ENCODE peak calls at places on chromosomes 16 and 17, in five cellular contexts. One of them, this sample, is unnamed.

GRCh38 chr16:1336619-1337018 is 3.2 kb downstream of the BAIAP3 start:
- DNase-seq in cardiac fibroblast: no peak
- DNase-seq in GM12865: no peak
- DNase-seq in neural crest cell: no peak
- DNase-seq in heart left ventricle: no peak
- DNase-seq in this sample: no peak

GRCh38 chr16:84594725-84595038 is 23.2 kb downstream of the COTL1 start:
- DNase-seq in cardiac fibroblast: no peak
- DNase-seq in neural crest cell: no peak
- DNase-seq in GM12865: no peak
- DNase-seq in heart left ventricle: no peak
- DNase-seq in this sample: no peak

GRCh38 chr17:46175891-46176290 is 17.3 kb downstream of the KANSL1 start:
- DNase-seq in cardiac fibroblast: no peak
- DNase-seq in neural crest cell: no peak
- DNase-seq in heart left ventricle: no peak
- DNase-seq in GM12865: no peak
- DNase-seq in this sample: no peak

GRCh38 chr17:21542070-21542469 is 150.3 kb upstream of the KCNJ18 start:
- DNase-seq in neural crest cell: no peak
- DNase-seq in GM12865: no peak
- DNase-seq in cardiac fibroblast: no peak
- DNase-seq in heart left ventricle: no peak
- DNase-seq in this sample: no peak

GRCh38 chr16:27432600-27432957 is 30.6 kb downstream of the IL21R start:
- DNase-seq in GM12865: no peak
- DNase-seq in heart left ventricle: no peak
- DNase-seq in neural crest cell: no peak
- DNase-seq in cardiac fibroblast: peak; percentile 51
- DNase-seq in this sample: peak; percentile 6

GRCh38 chr17:16343569-16343968 is 9.7 kb downstream of the CENPV start:
- DNase-seq in heart left ventricle: no peak
- DNase-seq in GM12865: no peak
- DNase-seq in cardiac fibroblast: no peak
- DNase-seq in neural crest cell: no peak
- DNase-seq in this sample: no peak

GRCh38 chr17:4708436-4708835 is 2.0 kb upstream of the ARRB2 start:
- DNase-seq in cardiac fibroblast: no peak
- DNase-seq in neural crest cell: no peak
- DNase-seq in heart left ventricle: no peak
- DNase-seq in GM12865: peak; percentile 42
- DNase-seq in this sample: no peak

GRCh38 chr17:51890710-51891109 is 267.8 kb downstream of the CA10 start:
- DNase-seq in neural crest cell: no peak
- DNase-seq in heart left ventricle: no peak
- DNase-seq in GM12865: no peak
- DNase-seq in cardiac fibroblast: no peak
- DNase-seq in this sample: no peak

GRCh38 chr17:72953621-72954020 is 138.9 kb downstream of the SLC39A11 start:
- DNase-seq in GM12865: no peak
- DNase-seq in heart left ventricle: no peak
- DNase-seq in neural crest cell: no peak
- DNase-seq in cardiac fibroblast: no peak
- DNase-seq in this sample: no peak

GRCh38 chr17:15409721-15410247 is 57.6 kb downstream of the CDRT4 start:
- DNase-seq in GM12865: no peak
- DNase-seq in cardiac fibroblast: peak; percentile 96
- DNase-seq in heart left ventricle: peak; percentile 60
- DNase-seq in neural crest cell: no peak
- DNase-seq in this sample: no peak

GRCh38 chr17:35809855-35810461 is 674 bp downstream of the TAF15 start:
- DNase-seq in heart left ventricle: no peak
- DNase-seq in GM12865: no peak
- DNase-seq in neural crest cell: no peak
- DNase-seq in cardiac fibroblast: peak; percentile 30
- DNase-seq in this sample: no peak

GRCh38 chr16:89993971-89994370 is 25.3 kb downstream of the DBNDD1 start:
- DNase-seq in neural crest cell: no peak
- DNase-seq in heart left ventricle: no peak
- DNase-seq in GM12865: no peak
- DNase-seq in cardiac fibroblast: no peak
- DNase-seq in this sample: no peak
- TF ChIP-seq CTCF in neural crest cell: no peak
- TF ChIP-seq CTCF in heart left ventricle: no peak
- TF ChIP-seq CTCF in GM12865: no peak
- TF ChIP-seq CTCF in cardiac fibroblast: no peak
- TF ChIP-seq CTCF in this sample: no peak

GRCh38 chr17:42623732-42624596 is 14.5 kb downstream of the TUBG1 start:
- DNase-seq in GM12865: no peak
- DNase-seq in cardiac fibroblast: peak; percentile 42
- DNase-seq in heart left ventricle: no peak
- DNase-seq in neural crest cell: no peak
- DNase-seq in this sample: no peak

GRCh38 chr17:42617956-42618431 is 8.5 kb downstream of the TUBG1 start:
- DNase-seq in GM12865: peak; percentile 83
- DNase-seq in heart left ventricle: no peak
- DNase-seq in neural crest cell: no peak
- DNase-seq in cardiac fibroblast: no peak
- DNase-seq in this sample: no peak

GRCh38 chr17:42613699-42614295 is 4.3 kb downstream of the TUBG1 start:
- DNase-seq in cardiac fibroblast: no peak
- DNase-seq in neural crest cell: no peak
- DNase-seq in heart left ventricle: no peak
- DNase-seq in GM12865: no peak
- DNase-seq in this sample: no peak

DNA sequence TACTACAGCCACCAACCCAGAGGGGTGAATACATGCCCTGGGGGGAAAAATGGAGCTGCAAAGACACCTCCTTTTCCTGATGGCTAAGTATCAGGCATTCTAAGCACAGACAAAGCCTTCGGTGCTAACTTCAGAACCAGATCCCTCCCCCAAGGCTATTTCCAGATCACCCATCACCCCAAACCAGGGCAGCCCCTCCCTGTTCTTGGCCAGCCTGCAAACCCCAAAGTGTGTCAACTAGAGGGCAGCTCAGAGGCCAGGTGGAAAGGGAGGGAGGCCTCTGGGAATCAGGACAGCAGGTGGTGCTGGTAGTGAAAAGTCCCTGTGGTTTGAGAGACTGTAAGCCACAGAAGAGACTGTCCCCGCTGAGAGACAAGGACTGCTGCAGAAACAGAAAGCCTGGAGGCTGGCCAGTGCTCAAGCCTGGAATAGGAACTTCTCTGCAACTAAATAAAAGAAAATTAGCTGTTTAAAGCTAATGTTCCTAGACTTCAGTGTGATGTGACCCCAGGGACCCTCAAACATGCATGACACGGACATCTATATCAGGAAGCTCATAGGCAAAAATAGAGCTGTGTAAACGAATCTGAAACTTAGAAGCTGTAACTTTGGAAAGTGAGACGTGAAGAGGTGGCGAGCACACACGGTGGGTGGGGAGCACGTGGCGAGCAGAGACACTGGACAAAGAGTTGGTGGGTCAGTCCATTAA is 9.1 kb downstream of the TUBG1 start:
- DNase-seq in neural crest cell: no peak
- DNase-seq in GM12865: peak; percentile 97
- DNase-seq in cardiac fibroblast: peak; percentile 23
- DNase-seq in heart left ventricle: peak; percentile 82
- DNase-seq in this sample: peak; percentile 10
- TF ChIP-seq CTCF in neural crest cell: no peak
- TF ChIP-seq CTCF in GM12865: peak; percentile 24
- TF ChIP-seq CTCF in cardiac fibroblast: no peak
- TF ChIP-seq CTCF in heart left ventricle: peak; percentile 32
- TF ChIP-seq CTCF in this sample: peak; percentile 11

GRCh38 chr16:66315210-66315825 is 51.2 kb upstream of the CDH5 start:
- DNase-seq in neural crest cell: peak; percentile 73
- DNase-seq in GM12865: peak; percentile 65
- DNase-seq in cardiac fibroblast: peak; percentile 87
- DNase-seq in heart left ventricle: peak; percentile 53
- DNase-seq in this sample: peak; percentile 33
- TF ChIP-seq CTCF in neural crest cell: peak; percentile 93
- TF ChIP-seq CTCF in GM12865: peak; percentile 97
- TF ChIP-seq CTCF in cardiac fibroblast: peak; percentile 99
- TF ChIP-seq CTCF in heart left ventricle: peak; percentile 95
- TF ChIP-seq CTCF in this sample: peak; percentile 94

GRCh38 chr17:2982854-2983636 is 80.4 kb downstream of the OR1D5 start:
- DNase-seq in heart left ventricle: peak; percentile 82
- DNase-seq in neural crest cell: no peak
- DNase-seq in GM12865: no peak
- DNase-seq in cardiac fibroblast: peak; percentile 94
- DNase-seq in this sample: no peak
- TF ChIP-seq CTCF in heart left ventricle: peak; percentile 25
- TF ChIP-seq CTCF in neural crest cell: no peak
- TF ChIP-seq CTCF in GM12865: no peak
- TF ChIP-seq CTCF in cardiac fibroblast: peak; percentile 18
- TF ChIP-seq CTCF in this sample: no peak

DNA sequence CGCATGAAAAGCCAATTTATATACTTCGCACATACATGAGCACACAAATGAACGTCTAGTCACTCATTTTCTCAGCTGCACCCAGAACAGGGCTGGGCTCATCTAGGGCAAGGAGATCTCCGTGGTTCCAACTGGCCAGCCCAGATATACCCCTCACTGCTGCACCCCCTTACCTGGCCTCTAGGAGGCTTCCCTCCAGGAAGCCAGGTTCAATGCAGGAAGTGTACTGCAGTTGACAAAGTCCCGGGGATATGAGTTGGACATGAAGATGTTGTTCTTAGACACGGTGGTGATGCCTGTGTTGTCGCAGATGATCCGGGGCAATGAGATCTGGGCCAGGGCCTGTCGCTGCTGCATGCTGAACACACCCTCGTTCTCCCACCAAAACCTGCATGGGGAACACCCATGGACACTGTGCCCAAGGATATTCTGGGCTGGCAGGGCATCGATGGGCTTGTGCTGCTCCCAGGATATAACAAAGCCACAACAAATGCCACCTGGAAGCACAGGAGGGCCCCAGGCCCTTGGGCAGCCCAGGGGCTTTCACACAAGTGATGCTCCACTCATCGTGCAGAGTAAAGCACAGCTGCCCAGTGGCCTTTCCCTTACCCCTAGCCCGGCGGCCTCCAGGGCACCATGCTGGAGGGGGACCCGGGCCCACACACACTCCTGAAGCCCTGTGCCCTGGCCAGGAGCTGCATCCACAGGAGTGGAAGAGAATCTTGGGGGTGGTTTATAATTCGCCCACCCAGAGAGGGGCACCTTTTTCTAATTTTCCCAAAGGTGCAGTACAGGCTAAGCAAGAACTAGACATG is 10.1 kb downstream of the MPO start:
- DNase-seq in GM12865: no peak
- DNase-seq in cardiac fibroblast: no peak
- DNase-seq in neural crest cell: no peak
- DNase-seq in heart left ventricle: peak; percentile 11
- DNase-seq in this sample: no peak
- TF ChIP-seq CTCF in GM12865: peak; percentile 30
- TF ChIP-seq CTCF in cardiac fibroblast: no peak
- TF ChIP-seq CTCF in neural crest cell: peak; percentile 44
- TF ChIP-seq CTCF in heart left ventricle: no peak
- TF ChIP-seq CTCF in this sample: peak; percentile 45